ENCODE peak calls at places on chromosomes 12 and 14, in seven cellular contexts. L is aorta, E is Peyer's patch, K is right atrium auricular region, D is psoas muscle, A is upper lobe of right lung, Z is heart right ventricle. C is an unnamed sample. For H3K4me1, the result is how much of the 10 kb centered on the place peaks cover.

GRCh38 chr14:91333640-91334039 is 84.0 kb downstream of the CCDC88C start:
- DNase-seq in L (no peak), Z (no peak), A (no peak), K (no peak), D (no peak), E (no peak), C (no peak)

GRCh38 chr12:93198086-93198485 is 179.6 kb upstream of the NUDT4 start:
- DNase-seq in K (no peak), L (no peak), D (peak), E (no peak), Z (no peak), A (no peak), C (no peak)

GRCh38 chr12:1720494-1720893 is 29.6 kb downstream of the ADIPOR2 start:
- DNase-seq in E (no peak), D (no peak), K (no peak), A (no peak), Z (no peak), L (no peak), C (no peak)

GRCh38 chr14:30243805-30244204 is 315.2 kb upstream of the G2E3 start:
- DNase-seq in Z (no peak), A (no peak), K (no peak), E (no peak), L (no peak), D (no peak), C (no peak)

GRCh38 chr12:13293086-13293485 is 96.6 kb downstream of the EMP1 start:
- DNase-seq in E (no peak), D (no peak), K (no peak), Z (no peak), L (no peak), A (no peak), C (no peak)

GRCh38 chr14:67436006-67436866 is 24.3 kb upstream of the PLEK2 start:
- DNase-seq in D (no peak), E (no peak), A (no peak), L (no peak), Z (no peak), K (no peak), C (no peak)

GRCh38 chr14:94193776-94194175 is 19.7 kb downstream of the PPP4R4 start:
- DNase-seq in K (no peak), L (no peak), A (no peak), Z (no peak), D (no peak), E (no peak), C (no peak)

GRCh38 chr12:117472983-117473382 is 111.6 kb upstream of the NOS1 start:
- DNase-seq in D (peak), Z (no peak), A (no peak), E (no peak), K (no peak), L (no peak), C (no peak)

GRCh38 chr14:71498151-71498734 is 434.0 kb upstream of the RGS6 start:
- DNase-seq in D (no peak), Z (no peak), K (no peak), L (no peak), A (no peak), E (no peak), C (no peak)

GRCh38 chr14:105252552-105253328 is 4.4 kb downstream of the BTBD6 start:
- DNase-seq in D (no peak), L (no peak), Z (no peak), E (no peak), K (no peak), A (peak), C (peak)

GRCh38 chr14:61894452-61895077 is 132.3 kb downstream of the SNAPC1 start:
- DNase-seq in K (no peak), A (peak), L (peak), E (peak), Z (peak), D (peak), C (peak)

GRCh38 chr12:2796187-2796663 is 1.5 kb downstream of the FKBP4 start:
- DNase-seq in K (no peak), D (no peak), E (no peak), Z (no peak), L (no peak), A (no peak), C (no peak)

GRCh38 chr12:50507930-50508329 is 3.1 kb downstream of the DIP2B start:
- DNase-seq in D (no peak), K (no peak), L (no peak), E (no peak), Z (no peak), A (no peak), C (no peak)
- H3K4me3 ChIP-seq in D (peak), K (no peak), L (no peak), E (no peak), Z (no peak), A (no peak), C (no peak)

GRCh38 chr12:107347261-107347660 is 253.9 kb upstream of the CRY1 start:
- DNase-seq in K (no peak), A (no peak), Z (no peak), D (no peak), E (no peak), L (no peak), C (no peak)
- H3K4me1 ChIP-seq in K (under half), A (under half), Z (under half), D (under half), E (under half), L (under half), C (under half)

DNA sequence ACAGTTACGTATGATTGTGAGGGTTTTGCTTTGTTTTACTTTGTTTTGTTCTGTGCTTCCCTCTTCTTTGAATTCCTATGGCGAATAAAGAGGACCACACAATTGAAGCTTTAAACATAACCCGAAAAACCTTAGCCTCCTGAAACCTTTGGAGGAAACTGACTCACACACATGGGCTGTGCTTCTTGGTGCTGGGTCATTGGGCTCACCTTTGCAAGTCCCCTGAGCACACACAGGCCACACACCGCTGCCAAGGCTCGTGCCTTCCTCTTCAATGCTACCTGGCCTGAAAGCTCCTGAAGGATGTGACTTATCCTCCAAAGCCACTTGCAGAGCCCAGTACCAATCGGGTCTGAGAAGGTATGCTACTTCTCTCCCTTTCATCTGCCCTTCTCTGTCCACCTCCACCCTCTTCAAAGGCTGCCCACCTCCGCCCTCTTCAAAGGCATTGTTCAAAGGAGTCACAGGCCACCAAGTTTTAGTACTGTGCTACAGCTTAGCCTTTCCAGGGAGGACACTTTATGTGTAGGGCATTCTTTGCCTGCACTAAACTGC is 114.6 kb downstream of the FOXN3 start:
- DNase-seq in Z (no peak), L (no peak), A (no peak), K (no peak), D (no peak), E (peak), C (no peak)
- H3K27ac ChIP-seq in Z (peak), L (no peak), A (peak), K (peak), D (peak), E (peak), C (peak)

GRCh38 chr14:52233693-52234092 is 33.8 kb upstream of the PTGDR start:
- DNase-seq in Z (no peak), E (no peak), D (no peak), A (no peak), L (no peak), K (no peak), C (no peak)
- H3K4me3 ChIP-seq in Z (no peak), E (no peak), D (no peak), A (no peak), L (no peak), K (no peak), C (no peak)